ENCODE peak calls at places on chromosomes 13 and 19, in four cellular contexts. R is heart right ventricle, J is skeletal muscle cell, D is IMR-90. E is an unnamed sample.

GRCh38 chr13:48891586-48891985 is 84.1 kb upstream of the FNDC3A start:
- DNase-seq in J (peak; percentile 80), R (no peak), D (peak; percentile 72), E (no peak)

GRCh38 chr19:12786149-12786870 is 5.0 kb upstream of the JUNB start:
- DNase-seq in D (no peak), J (no peak), R (peak; percentile 74), E (no peak)

GRCh38 chr19:36916991-36917390 is 859 bp downstream of the ZNF568 start:
- DNase-seq in R (no peak), D (peak; percentile 33), J (peak; percentile 5), E (peak; percentile 1)

GRCh38 chr13:44694842-44695241 is 118.7 kb upstream of the TSC22D1 start:
- DNase-seq in R (no peak), D (no peak), J (no peak), E (no peak)

GRCh38 chr13:48783181-48783630 is 129.5 kb downstream of the CYSLTR2 start:
- DNase-seq in R (peak; percentile 65), D (peak; percentile 100), J (peak; percentile 99), E (peak; percentile 88)

GRCh38 chr13:24271231-24271610 is 38.2 kb upstream of the C1QTNF9 start:
- DNase-seq in R (no peak), J (no peak), D (no peak), E (no peak)

GRCh38 chr19:55160128-55160985 is 2.8 kb upstream of the TNNI3 start:
- DNase-seq in R (peak; percentile 84), D (peak; percentile 67), J (no peak), E (no peak)

GRCh38 chr19:1447944-1448343 is 2.0 kb upstream of the APC2 start:
- DNase-seq in J (no peak), R (no peak), D (no peak), E (no peak)

GRCh38 chr19:39568604-39569003 is 28.6 kb upstream of the EID2 start:
- DNase-seq in R (no peak), J (no peak), D (no peak), E (no peak)

GRCh38 chr19:10583021-10583776 is 3.9 kb downstream of the AP1M2 start:
- DNase-seq in J (no peak), R (no peak), D (no peak), E (no peak)

GRCh38 chr13:46100191-46100877 is 4.5 kb downstream of the CPB2 start:
- DNase-seq in R (no peak), J (no peak), D (no peak), E (no peak)

GRCh38 chr19:6066661-6067646 is 43.3 kb downstream of the RFX2 start:
- DNase-seq in J (no peak), R (peak; percentile 91), D (peak; percentile 86), E (peak; percentile 91)

GRCh38 chr13:46595136-46595917 is 42.4 kb downstream of the LRCH1 start:
- DNase-seq in D (peak; percentile 60), J (no peak), R (no peak), E (peak; percentile 56)

GRCh38 chr19:5936308-5936980 is 22.4 kb downstream of the CAPS start:
- DNase-seq in R (no peak), J (no peak), D (no peak), E (no peak)

GRCh38 chr13:110397445-110397844 is 90.4 kb downstream of the COL4A2 start:
- DNase-seq in J (peak; percentile 79), D (peak; percentile 85), R (no peak), E (no peak)

GRCh38 chr13:40159736-40160135 is 504.3 kb downstream of the COG6 start:
- DNase-seq in R (no peak), D (no peak), J (no peak), E (no peak)

GRCh38 chr13:60397693-60398437 is 845 bp downstream of the TDRD3 start:
- DNase-seq in R (peak; percentile 74), D (peak; percentile 67), J (peak; percentile 16), E (peak; percentile 5)

GRCh38 chr19:860481-861098 is 1.1 kb downstream of the CFD start:
- DNase-seq in R (peak; percentile 75), J (no peak), D (peak; percentile 75), E (no peak)

GRCh38 chr13:75761373-75761772 is 125.2 kb downstream of the LMO7 start:
- DNase-seq in D (no peak), R (no peak), J (no peak), E (no peak)

GRCh38 chr19:37309834-37310575 is 60.9 kb upstream of the ZNF527 start:
- DNase-seq in R (no peak), J (no peak), D (no peak), E (no peak)

GRCh38 chr19:50486823-50487515 is 10.3 kb upstream of the GARIN5A start:
- DNase-seq in D (peak; percentile 19), R (no peak), J (no peak), E (no peak)

GRCh38 chr19:13861392-13861713 is 15.6 kb upstream of the NANOS3 start:
- DNase-seq in R (no peak), J (no peak), D (no peak), E (no peak)

GRCh38 chr19:53991224-53992113 is at the start of gene CACNG6:
- DNase-seq in D (no peak), J (no peak), R (no peak), E (no peak)
- H3K4me3 ChIP-seq in D (peak within 1 kb of the TSS; percentile 25), J (peak within 1 kb of the TSS; percentile 33), R (peak within 1 kb of the TSS; percentile 34), E (peak within 1 kb of the TSS; percentile 33)

DNA sequence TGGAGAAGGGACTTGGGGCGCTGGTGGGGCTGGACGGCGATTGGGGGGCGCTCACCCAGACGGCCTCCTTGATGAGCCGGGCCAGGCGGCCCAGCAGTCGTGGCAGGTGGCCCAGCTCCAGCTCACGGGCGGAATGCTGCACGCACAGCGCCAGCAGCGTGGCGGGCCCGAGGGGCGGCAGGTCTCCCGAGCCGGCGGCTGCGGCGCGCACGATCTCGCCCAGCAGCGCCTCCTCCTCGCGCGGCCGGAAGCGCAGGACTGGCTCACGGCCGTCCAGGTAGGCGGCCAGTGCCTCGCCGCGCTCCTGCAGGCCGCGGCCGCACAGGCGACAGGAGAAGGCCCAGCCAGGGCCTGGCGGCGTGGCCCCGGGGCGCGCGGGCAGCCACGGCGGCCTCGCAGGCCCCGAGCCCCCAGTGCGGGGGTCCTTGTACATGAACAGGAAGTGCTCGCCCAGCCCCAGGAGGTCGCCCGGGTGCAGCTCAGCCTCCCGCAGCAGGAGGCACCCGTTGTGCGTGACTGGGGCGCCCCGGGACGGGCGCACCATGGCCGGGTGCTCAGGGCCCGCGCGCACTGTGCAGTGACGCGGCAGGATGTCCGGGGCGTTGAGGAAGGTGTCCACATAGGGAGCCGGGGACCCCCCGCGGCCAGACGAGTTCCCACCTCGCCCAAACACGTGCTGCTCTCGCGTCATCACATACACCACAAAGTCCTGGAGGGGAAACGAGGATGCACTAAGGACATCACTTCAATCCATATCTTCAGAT is 9.5 kb upstream of the MAMSTR start:
- DNase-seq in R (no peak), J (no peak), D (no peak), E (no peak)
- H3K4me3 ChIP-seq in R (no peak overlapping the region), J (peak overlapping the region; percentile 9), D (no peak overlapping the region), E (no peak overlapping the region)

DNA sequence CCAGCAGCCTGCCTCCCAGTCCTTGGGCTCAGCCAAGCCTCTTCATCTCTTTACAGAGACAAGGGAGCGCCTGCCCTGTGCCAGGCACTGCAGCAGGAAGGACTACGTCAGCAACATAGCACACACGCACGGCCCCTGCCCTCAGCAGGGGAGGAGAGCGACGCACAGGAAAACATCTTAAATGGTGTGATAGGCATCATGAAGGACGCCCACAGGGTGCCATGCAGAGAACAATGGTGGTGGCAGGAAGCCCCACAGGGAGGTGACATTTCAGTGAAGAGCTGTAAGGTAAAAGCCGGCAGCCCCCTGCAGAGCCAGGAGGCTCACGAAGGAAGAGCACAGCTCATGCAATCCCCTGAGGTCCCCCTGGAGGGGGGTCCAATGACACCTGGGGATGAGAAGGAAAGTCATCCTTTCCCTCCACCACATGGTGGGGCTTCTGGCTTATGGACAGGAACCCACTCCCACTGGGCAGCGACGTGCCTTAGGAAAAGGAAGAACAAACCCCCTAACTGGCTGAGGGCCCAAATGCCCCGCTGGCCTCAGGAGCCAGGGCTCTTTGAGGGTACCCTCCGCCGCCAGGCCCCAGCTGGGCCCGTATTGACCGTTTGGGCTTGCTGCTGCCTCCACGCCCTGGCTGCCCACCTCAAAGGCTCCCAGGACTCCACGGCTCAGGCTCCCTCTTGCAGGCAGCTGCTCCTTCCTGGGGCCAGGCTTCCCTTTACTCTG is 37.3 kb upstream of the C13orf42 start:
- DNase-seq in J (no peak), D (no peak), R (no peak), E (no peak)
- H3K4me3 ChIP-seq in J (no peak overlapping the region), D (no peak overlapping the region), R (no peak overlapping the region), E (no peak overlapping the region)

GRCh38 chr19:2603320-2603719 is 99.2 kb downstream of the GNG7 start:
- DNase-seq in J (no peak), R (peak; percentile 70), D (no peak), E (peak; percentile 74)
- H3K4me3 ChIP-seq in J (peak overlapping the region; percentile 11), R (peak overlapping the region; percentile 23), D (no peak overlapping the region), E (peak overlapping the region; percentile 27)

GRCh38 chr19:9498183-9498902 is at the start of gene ZNF560:
- DNase-seq in R (no peak), J (peak; percentile 6), D (peak; percentile 12), E (no peak)
- H3K4me3 ChIP-seq in R (no peak within 1 kb of the TSS), J (peak within 1 kb of the TSS; percentile 50), D (peak within 1 kb of the TSS; percentile 66), E (peak within 1 kb of the TSS; percentile 39)

GRCh38 chr13:74131206-74131605 is 3.0 kb downstream of the KLF12 start:
- DNase-seq in J (no peak), D (no peak), R (no peak), E (no peak)
- H3K4me3 ChIP-seq in J (peak overlapping the region; percentile 23), D (no peak overlapping the region), R (peak overlapping the region; percentile 91), E (no peak overlapping the region)

GRCh38 chr19:15469513-15470297 is 5.4 kb upstream of the RASAL3 start:
- DNase-seq in J (no peak), R (no peak), D (no peak), E (no peak)
- H3K4me3 ChIP-seq in J (no peak overlapping the region), R (peak overlapping the region; percentile 40), D (no peak overlapping the region), E (no peak overlapping the region)